ENCODE peak calls at places on chromosomes 5 and 9, in six cellular contexts. M, Q, P, L, D and Y are unnamed samples.

GRCh38 chr5:141330299-141331080 is at the start of gene PCDHGA1:
- DNase-seq in M (no peak), Q (no peak), P (no peak), L (peak), D (no peak), Y (no peak)

GRCh38 chr9:133775951-133776905 is 38.1 kb upstream of the SARDH start:
- DNase-seq in M (no peak), Q (no peak), P (no peak), L (no peak), D (peak), Y (no peak)

GRCh38 chr5:132109494-132110053 is 36.0 kb downstream of the CSF2 start:
- DNase-seq in M (no peak), Q (no peak), P (no peak), L (no peak), D (no peak), Y (no peak)

GRCh38 chr9:108903437-108904103 is 30.4 kb downstream of the ELP1 start:
- DNase-seq in M (no peak), Q (no peak), P (no peak), L (peak), D (no peak), Y (no peak)

GRCh38 chr5:132746592-132747063 is 598 bp upstream of the CCNI2 start:
- DNase-seq in M (no peak), Q (no peak), P (no peak), L (peak), D (no peak), Y (no peak)

GRCh38 chr5:125695994-125696679 is 727.1 kb upstream of the GRAMD2B start:
- DNase-seq in M (no peak), Q (no peak), P (no peak), L (no peak), D (no peak), Y (no peak)

GRCh38 chr9:93659837-93660177 is 83.4 kb downstream of the PHF2 start:
- DNase-seq in M (no peak), Q (no peak), P (no peak), L (no peak), D (peak), Y (no peak)

GRCh38 chr5:65480306-65480865 is 1.3 kb downstream of the ADAMTS6 start:
- DNase-seq in M (peak), Q (peak), P (no peak), L (peak), D (peak), Y (no peak)

GRCh38 chr5:177429248-177430045 is 3.0 kb downstream of the GRK6 start:
- DNase-seq in M (peak), Q (no peak), P (peak), L (no peak), D (peak), Y (no peak)

GRCh38 chr9:121485618-121486531 is 13.8 kb downstream of the GGTA1 start:
- DNase-seq in M (peak), Q (no peak), P (no peak), L (no peak), D (no peak), Y (no peak)

GRCh38 chr9:120733190-120733589 is 18.9 kb upstream of the MEGF9 start:
- DNase-seq in M (no peak), Q (peak), P (no peak), L (peak), D (peak), Y (no peak)

GRCh38 chr5:122703214-122703613 is 71.7 kb upstream of the SNX2 start:
- DNase-seq in M (no peak), Q (no peak), P (no peak), L (no peak), D (no peak), Y (no peak)

GRCh38 chr9:98951967-98952366 is 8.3 kb downstream of the COL15A1 start:
- DNase-seq in M (no peak), Q (no peak), P (no peak), L (no peak), D (no peak), Y (no peak)